ENCODE peak calls at places on chromosomes 2 and 18, in five cellular contexts. W, Z, C, F and Y are unnamed samples.

GRCh38 chr2:144548532-144549191 is 28.7 kb upstream of the ZEB2 start:
- DNase-seq in W (no peak), Z (no peak), C (no peak), F (no peak), Y (no peak)

GRCh38 chr2:157925071-157925470 is 48.9 kb upstream of the ACVR1 start:
- DNase-seq in W (no peak), Z (no peak), C (no peak), F (no peak), Y (no peak)

GRCh38 chr2:168962636-168963035 is 61.5 kb downstream of the G6PC2 start:
- DNase-seq in W (no peak), Z (no peak), C (peak; percentile 4), F (no peak), Y (peak; percentile 16)

GRCh38 chr2:152236191-152236925 is 60.8 kb upstream of the STAM2 start:
- DNase-seq in W (no peak), Z (no peak), C (no peak), F (no peak), Y (no peak)

GRCh38 chr2:128306081-128306930 is 12.4 kb downstream of the HS6ST1 start:
- DNase-seq in W (peak; percentile 58), Z (peak; percentile 58), C (peak; percentile 97), F (no peak), Y (peak; percentile 86)

GRCh38 chr2:39845460-39846146 is 66.5 kb upstream of the THUMPD2 start:
- DNase-seq in W (no peak), Z (no peak), C (no peak), F (no peak), Y (no peak)

GRCh38 chr18:47260138-47260923 is 8.9 kb upstream of the SKOR2 start:
- DNase-seq in W (peak; percentile 66), Z (peak; percentile 62), C (no peak), F (no peak), Y (peak; percentile 50)

GRCh38 chr2:223813329-223813728 is 24.1 kb downstream of the AP1S3 start:
- DNase-seq in W (no peak), Z (no peak), C (no peak), F (no peak), Y (no peak)

GRCh38 chr2:33068261-33068660 is 121.5 kb downstream of the LTBP1 start:
- DNase-seq in W (no peak), Z (no peak), C (peak; percentile 56), F (peak; percentile 46), Y (peak; percentile 36)

GRCh38 chr2:187552959-187553681 is 1.1 kb downstream of the TFPI start:
- DNase-seq in W (no peak), Z (no peak), C (peak; percentile 45), F (no peak), Y (peak; percentile 85)

GRCh38 chr18:49100226-49100968 is 149.6 kb upstream of the SMAD7 start:
- DNase-seq in W (no peak), Z (no peak), C (peak; percentile 28), F (no peak), Y (peak; percentile 9)

GRCh38 chr2:6314218-6314855 is 551.4 kb downstream of the CMPK2 start:
- DNase-seq in W (no peak), Z (no peak), C (no peak), F (no peak), Y (no peak)

GRCh38 chr2:120481446-120482194 is 135.7 kb downstream of the INHBB start:
- DNase-seq in W (peak; percentile 14), Z (no peak), C (no peak), F (no peak), Y (no peak)

GRCh38 chr2:68031546-68032160 is 31.2 kb downstream of the C1D start:
- DNase-seq in W (no peak), Z (no peak), C (no peak), F (peak; percentile 25), Y (peak; percentile 79)

GRCh38 chr2:213818436-213818835 is 534.2 kb downstream of the SPAG16 start:
- DNase-seq in W (no peak), Z (no peak), C (peak; percentile 39), F (no peak), Y (peak; percentile 1)

GRCh38 chr2:128357561-128358370 is 39.1 kb upstream of the HS6ST1 start:
- DNase-seq in W (no peak), Z (peak; percentile 7), C (no peak), F (no peak), Y (no peak)

GRCh38 chr2:231605607-231606091 is 13.0 kb downstream of the TEX44 start:
- DNase-seq in W (no peak), Z (peak; percentile 29), C (no peak), F (no peak), Y (no peak)

GRCh38 chr18:46917808-46918600 is 602 bp downstream of the KATNAL2 start:
- DNase-seq in W (no peak), Z (peak; percentile 61), C (no peak), F (no peak), Y (peak; percentile 25)

GRCh38 chr2:36951574-36951973 is 14.8 kb downstream of the STRN start:
- DNase-seq in W (no peak), Z (no peak), C (no peak), F (no peak), Y (peak; percentile 32)

GRCh38 chr2:57759131-57759530 is 287.5 kb upstream of the VRK2 start:
- DNase-seq in W (no peak), Z (no peak), C (no peak), F (no peak), Y (no peak)

GRCh38 chr2:1572638-1573037 is 159.4 kb downstream of the TPO start:
- DNase-seq in W (no peak), Z (no peak), C (peak; percentile 66), F (no peak), Y (peak; percentile 55)

GRCh38 chr2:96934831-96935545 is 51.4 kb downstream of the FAM178B start:
- DNase-seq in W (no peak), Z (no peak), C (no peak), F (no peak), Y (no peak)

GRCh38 chr2:206083602-206084467 is 2.1 kb downstream of the INO80D start:
- DNase-seq in W (no peak), Z (peak; percentile 63), C (no peak), F (no peak), Y (no peak)

GRCh38 chr2:202612145-202612544 is 22.6 kb upstream of the FAM117B start:
- DNase-seq in W (no peak), Z (no peak), C (no peak), F (no peak), Y (no peak)

GRCh38 chr2:54461251-54461650 is 5.1 kb downstream of the SPTBN1 start:
- DNase-seq in W (no peak), Z (no peak), C (peak; percentile 90), F (no peak), Y (peak; percentile 87)

GRCh38 chr2:197198890-197199289 is 111.7 kb downstream of the ANKRD44 start:
- DNase-seq in W (peak; percentile 63), Z (peak; percentile 54), C (no peak), F (no peak), Y (peak; percentile 51)

GRCh38 chr18:13568443-13569392 is 157.6 kb downstream of the FAM210A start:
- DNase-seq in W (no peak), Z (no peak), C (no peak), F (no peak), Y (no peak)

GRCh38 chr2:130338793-130339345 is 3.8 kb upstream of the IMP4 start:
- DNase-seq in W (no peak), Z (peak; percentile 15), C (no peak), F (no peak), Y (no peak)

GRCh38 chr18:30625961-30626360 is 416.6 kb downstream of the DSC3 start:
- DNase-seq in W (no peak), Z (no peak), C (no peak), F (no peak), Y (no peak)

GRCh38 chr2:217795706-217796465 is 206.9 kb downstream of the TNS1 start:
- DNase-seq in W (no peak), Z (peak; percentile 11), C (no peak), F (no peak), Y (no peak)

GRCh38 chr18:28177828-28178635 is 1.1 kb upstream of the CDH2 start:
- DNase-seq in W (no peak), Z (no peak), C (no peak), F (no peak), Y (peak; percentile 51)

GRCh38 chr2:222864296-222864695 is 3.5 kb downstream of the ACSL3 start:
- DNase-seq in W (no peak), Z (no peak), C (peak; percentile 53), F (no peak), Y (peak; percentile 83)

GRCh38 chr18:6746386-6746960 is 17.0 kb downstream of the ARHGAP28 start:
- DNase-seq in W (no peak), Z (no peak), C (peak; percentile 30), F (no peak), Y (no peak)

DNA sequence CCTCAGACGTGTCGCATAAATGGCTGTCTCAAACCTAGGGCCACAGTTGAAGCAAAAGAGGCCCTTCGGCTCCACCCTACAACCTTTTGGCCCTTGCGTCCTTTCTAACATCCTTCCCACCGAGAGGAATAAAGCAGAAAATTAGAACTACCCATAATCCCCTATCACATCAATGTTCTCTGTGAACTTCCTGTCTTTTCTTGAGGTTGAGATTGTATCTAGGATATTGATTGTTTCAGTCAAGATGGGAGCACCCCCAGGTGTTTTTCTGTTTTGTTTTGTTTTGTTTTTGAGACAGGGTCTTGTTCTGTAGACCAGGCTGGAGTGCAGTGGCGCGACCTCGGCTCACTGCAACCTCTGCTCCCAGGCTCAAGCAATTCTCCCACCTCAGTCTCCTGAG is 23.6 kb downstream of the INPP5D start:
- DNase-seq in W (no peak), Z (no peak), C (no peak), F (no peak), Y (no peak)
- H3K4me3 ChIP-seq in W (peak overlapping the region; percentile 25), Z (no peak overlapping the region), C (no peak overlapping the region), F (no peak overlapping the region), Y (no peak overlapping the region)

DNA sequence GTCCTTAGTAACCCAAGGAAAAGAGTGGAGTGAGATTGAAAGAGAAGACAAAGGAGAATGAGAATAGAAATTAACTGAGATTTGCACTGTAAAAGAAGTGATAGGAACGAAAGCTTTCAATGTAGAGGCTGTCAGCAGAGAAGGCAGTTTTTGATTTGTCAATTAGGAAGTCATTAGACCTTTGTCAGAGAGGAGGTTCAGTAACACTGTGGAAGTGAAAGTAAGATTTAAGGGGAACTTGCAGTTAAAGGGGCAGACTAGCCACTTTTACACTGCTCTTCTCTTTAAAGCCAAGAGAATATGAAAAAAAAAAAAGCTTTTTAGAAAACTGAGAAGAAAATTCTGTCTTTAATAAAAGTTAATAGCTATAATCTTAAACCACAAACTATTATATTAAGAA is 11.5 kb upstream of the KYNU start:
- DNase-seq in W (no peak), Z (no peak), C (no peak), F (no peak), Y (peak; percentile 8)
- H3K4me3 ChIP-seq in W (no peak overlapping the region), Z (no peak overlapping the region), C (no peak overlapping the region), F (no peak overlapping the region), Y (no peak overlapping the region)

GRCh38 chr2:80715433-80715832 is 410.9 kb upstream of the LRRTM1 start:
- DNase-seq in W (no peak), Z (no peak), C (no peak), F (no peak), Y (no peak)
- H3K4me3 ChIP-seq in W (no peak overlapping the region), Z (no peak overlapping the region), C (no peak overlapping the region), F (no peak overlapping the region), Y (no peak overlapping the region)

GRCh38 chr2:106147159-106147558 is 46.9 kb downstream of the UXS1 start:
- DNase-seq in W (no peak), Z (no peak), C (no peak), F (no peak), Y (peak; percentile 59)
- H3K4me3 ChIP-seq in W (no peak overlapping the region), Z (no peak overlapping the region), C (no peak overlapping the region), F (no peak overlapping the region), Y (no peak overlapping the region)